ENCODE peak calls at places on chromosomes 4 and X, in nine cellular contexts. Q is bronchial epithelial cell, S is upper lobe of right lung, C is mucosa of descending colon, H is neural crest cell, Y is left ventricle myocardium inferior, I is fibroblast of mammary gland, L is upper lobe of left lung, G is psoas muscle. B is an unnamed sample.

GRCh38 chr4:87117730-87118075 is 102.7 kb downstream of the KLHL8 start:
- DNase-seq in Q (no peak), S (no peak), C (no peak), H (no peak), Y (no peak), I (no peak), L (no peak), G (no peak), B (no peak)

GRCh38 chr4:24664956-24665355 is 80.6 kb upstream of the DHX15 start:
- DNase-seq in Q (no peak), S (no peak), C (no peak), H (no peak), Y (no peak), I (peak; percentile 63), L (no peak), G (no peak), B (no peak)

GRCh38 chrX:154396948-154397887 is 959 bp upstream of the RPL10 start:
- DNase-seq in Q (peak; percentile 53), S (peak; percentile 91), C (peak; percentile 89), H (peak; percentile 48), Y (peak; percentile 81), I (peak; percentile 64), L (peak; percentile 75), G (peak; percentile 88), B (no peak)

GRCh38 chrX:100622989-100623388 is 13.6 kb downstream of the TSPAN6 start:
- DNase-seq in Q (no peak), S (no peak), C (no peak), H (peak; percentile 4), Y (no peak), I (no peak), L (no peak), G (no peak), B (no peak)

GRCh38 chr4:88008624-88009235 is 1.3 kb downstream of the PKD2 start:
- DNase-seq in Q (no peak), S (no peak), C (no peak), H (no peak), Y (no peak), I (peak; percentile 30), L (no peak), G (no peak), B (no peak)

GRCh38 chrX:96704661-96705060 is 20.0 kb downstream of the DIAPH2 start:
- DNase-seq in Q (peak; percentile 19), S (no peak), C (no peak), H (no peak), Y (no peak), I (peak; percentile 47), L (no peak), G (no peak), B (no peak)

GRCh38 chrX:107713205-107714195 is 62.1 kb downstream of the TSC22D3 start:
- DNase-seq in Q (no peak), S (no peak), C (no peak), H (no peak), Y (no peak), I (peak; percentile 43), L (no peak), G (peak; percentile 56), B (no peak)

GRCh38 chr4:79288185-79288584 is 37.7 kb downstream of the NAA11 start:
- DNase-seq in Q (no peak), S (no peak), C (no peak), H (no peak), Y (no peak), I (no peak), L (no peak), G (no peak), B (no peak)

GRCh38 chr4:82903737-82904136 is 3.2 kb downstream of the THAP9 start:
- DNase-seq in Q (no peak), S (no peak), C (no peak), H (no peak), Y (no peak), I (no peak), L (no peak), G (no peak), B (no peak)

GRCh38 chr4:683247-683897 is 5.6 kb downstream of the SLC49A3 start:
- DNase-seq in Q (no peak), S (peak; percentile 67), C (peak; percentile 60), H (no peak), Y (no peak), I (no peak), L (no peak), G (no peak), B (no peak)

GRCh38 chr4:121642876-121643585 is 53.7 kb downstream of the ANXA5 start:
- DNase-seq in Q (no peak), S (no peak), C (no peak), H (no peak), Y (no peak), I (no peak), L (no peak), G (no peak), B (no peak)

GRCh38 chrX:151359931-151360871 is 36.8 kb upstream of the VMA21 start:
- DNase-seq in Q (peak; percentile 3), S (peak; percentile 66), C (no peak), H (peak; percentile 43), Y (no peak), I (no peak), L (peak; percentile 30), G (peak; percentile 53), B (no peak)

GRCh38 chrX:133415276-133416105 is at the start of gene GPC4:
- DNase-seq in Q (no peak), S (peak; percentile 91), C (peak; percentile 78), H (peak; percentile 64), Y (peak; percentile 65), I (peak; percentile 52), L (peak; percentile 72), G (peak; percentile 88), B (peak; percentile 90)

GRCh38 chrX:7414753-7415152 is 266.8 kb upstream of the PUDP start:
- DNase-seq in Q (no peak), S (no peak), C (no peak), H (no peak), Y (no peak), I (no peak), L (no peak), G (no peak), B (no peak)

GRCh38 chrX:149903889-149904748 is 23.1 kb downstream of the MAGEA8 start:
- DNase-seq in Q (peak; percentile 16), S (no peak), C (no peak), H (no peak), Y (no peak), I (peak; percentile 1), L (no peak), G (no peak), B (no peak)

GRCh38 chrX:10356979-10357378 is 200.2 kb downstream of the CLCN4 start:
- DNase-seq in Q (peak; percentile 79), S (no peak), C (no peak), H (no peak), Y (no peak), I (peak; percentile 68), L (no peak), G (no peak), B (no peak)

GRCh38 chr4:946517-947471 is 14.5 kb downstream of the TMEM175 start:
- DNase-seq in Q (no peak), S (peak; percentile 40), C (peak; percentile 37), H (no peak), Y (no peak), I (no peak), L (no peak), G (peak; percentile 34), B (no peak)

GRCh38 chrX:76555816-76556215 is 128.3 kb downstream of the MAGEE1 start:
- DNase-seq in Q (peak; percentile 9), S (no peak), C (no peak), H (peak; percentile 35), Y (no peak), I (peak; percentile 32), L (no peak), G (no peak), B (no peak)
- TF ChIP-seq CTCF in Q (no peak), S (no peak), C (no peak), H (no peak), Y (no peak), I (peak; percentile 16), L (no peak), G (no peak), B (peak; percentile 10)

DNA sequence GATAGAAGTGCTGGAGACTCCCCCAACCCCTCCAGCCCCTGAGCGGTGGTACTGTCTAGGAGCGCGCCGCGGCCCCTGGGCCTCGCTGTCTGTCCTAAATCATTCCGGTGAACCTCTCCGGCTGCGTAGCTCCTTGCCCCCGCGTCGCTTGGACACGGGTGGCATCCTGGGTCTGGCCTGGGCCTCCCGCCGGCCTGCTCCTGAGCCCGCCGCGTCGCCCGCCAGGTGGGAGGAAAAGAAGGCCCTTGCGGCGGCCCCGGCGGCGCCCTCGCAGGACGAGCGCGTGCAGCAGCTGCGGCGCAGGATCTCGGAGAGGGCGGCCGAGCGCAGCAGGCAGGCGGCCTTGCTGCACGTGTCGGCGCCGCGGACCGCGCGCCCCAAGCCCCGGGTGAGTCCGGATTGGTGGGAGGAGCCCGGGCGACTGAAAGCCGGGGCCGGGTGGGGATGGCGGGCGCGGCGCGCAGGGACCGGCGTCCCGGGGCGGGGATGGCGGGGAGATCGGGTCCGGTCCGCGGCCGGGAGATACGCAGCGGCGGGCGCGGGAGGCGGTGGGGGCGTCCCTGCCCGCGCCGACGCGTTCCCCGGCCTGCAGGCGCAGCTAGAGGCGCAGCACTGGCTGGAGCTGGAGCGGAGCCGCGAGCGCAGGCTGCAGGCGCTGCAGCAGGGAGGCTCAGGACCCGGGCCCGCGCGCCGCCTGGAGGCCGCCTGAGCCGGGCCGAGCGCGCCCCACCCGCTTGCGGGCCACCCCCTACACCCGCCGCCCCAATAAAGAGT is 6.5 kb upstream of the RNF4 start:
- DNase-seq in Q (peak; percentile 32), S (peak; percentile 82), C (peak; percentile 71), H (peak; percentile 63), Y (peak; percentile 74), I (peak; percentile 64), L (peak; percentile 65), G (peak; percentile 81), B (no peak)
- TF ChIP-seq CTCF in Q (peak; percentile 37), S (peak; percentile 53), C (no peak), H (peak; percentile 61), Y (peak; percentile 78), I (no peak), L (peak; percentile 77), G (peak; percentile 69), B (peak; percentile 75)

GRCh38 chrX:67654301-67654700 is 110.5 kb downstream of the AR start:
- DNase-seq in Q (no peak), S (no peak), C (no peak), H (no peak), Y (no peak), I (no peak), L (no peak), G (no peak), B (no peak)

GRCh38 chrX:67651437-67652142 is 107.8 kb downstream of the AR start:
- DNase-seq in Q (no peak), S (no peak), C (no peak), H (no peak), Y (no peak), I (no peak), L (no peak), G (no peak), B (no peak)

GRCh38 chrX:67652581-67652980 is 108.8 kb downstream of the AR start:
- DNase-seq in Q (no peak), S (no peak), C (no peak), H (no peak), Y (no peak), I (no peak), L (no peak), G (no peak), B (no peak)

GRCh38 chrX:67648361-67648760 is 104.5 kb downstream of the AR start:
- DNase-seq in Q (no peak), S (no peak), C (no peak), H (no peak), Y (no peak), I (no peak), L (no peak), G (no peak), B (no peak)
- TF ChIP-seq CTCF in Q (no peak), S (no peak), C (no peak), H (no peak), Y (no peak), I (no peak), L (no peak), G (no peak), B (no peak)

GRCh38 chrX:40150503-40150902 is 52.7 kb upstream of the BCOR start:
- DNase-seq in Q (no peak), S (no peak), C (no peak), H (no peak), Y (no peak), I (no peak), L (no peak), G (no peak), B (no peak)
- TF ChIP-seq CTCF in Q (no peak), S (no peak), C (no peak), H (no peak), Y (no peak), I (no peak), L (no peak), G (no peak), B (no peak)